ENCODE peak calls at places on chromosome X, in five cellular contexts. B is NCI-H524 treated with DMSO at 0.1 percent for 48 hours, Q is fibroblast of the conjunctiva, Z is HT-29, C is ureter. H is an unnamed sample.

GRCh38 chrX:149272690-149273463 is 232.2 kb downstream of the IDS start:
- DNase-seq in B (no peak), Q (no peak), Z (no peak), C (no peak), H (no peak)

GRCh38 chrX:127058220-127058619 is 238.7 kb downstream of the PRR32 start:
- DNase-seq in B (no peak), Q (no peak), Z (no peak), C (no peak), H (no peak)

GRCh38 chrX:55135171-55135570 is 46.4 kb downstream of the PAGE2 start:
- DNase-seq in B (no peak), Q (peak; percentile 5), Z (peak; percentile 70), C (peak; percentile 45), H (no peak)

GRCh38 chrX:144566592-144566991 is 680.7 kb upstream of the SPANXN1 start:
- DNase-seq in B (no peak), Q (no peak), Z (peak; percentile 26), C (no peak), H (no peak)

GRCh38 chrX:141832247-141832646 is 5.9 kb upstream of the MAGEC3 start:
- DNase-seq in B (no peak), Q (no peak), Z (no peak), C (no peak), H (no peak)

GRCh38 chrX:138255373-138255772 is 456.1 kb downstream of the FGF13 start:
- DNase-seq in B (no peak), Q (no peak), Z (no peak), C (no peak), H (no peak)

GRCh38 chrX:40474205-40474626 is 106.6 kb upstream of the ATP6AP2 start:
- DNase-seq in B (no peak), Q (no peak), Z (no peak), C (no peak), H (no peak)

GRCh38 chrX:48083212-48083611 is 11.8 kb upstream of the ZNF630 start:
- DNase-seq in B (peak; percentile 21), Q (peak; percentile 10), Z (peak; percentile 66), C (peak; percentile 51), H (no peak)

GRCh38 chrX:1658083-1658463 is 43.2 kb downstream of the ASMT start:
- DNase-seq in B (peak; percentile 95), Q (no peak), Z (no peak), C (peak; percentile 35), H (no peak)

GRCh38 chrX:8191022-8191421 is 20.0 kb upstream of the VCX2 start:
- DNase-seq in B (no peak), Q (no peak), Z (peak; percentile 56), C (peak; percentile 69), H (no peak)